ENCODE peak calls at places on chromosome 1, in four cellular contexts. One of them, this sample, is unnamed.

GRCh38 chr1:206738370-206739366 is 31.9 kb upstream of the IL19 start:
- DNase-seq in posterior vena cava: no peak
- DNase-seq in HFF-Myc: no peak
- DNase-seq in cardiac muscle cell: peak
- DNase-seq in this sample: no peak

GRCh38 chr1:9112961-9113880 is 15.7 kb downstream of the GPR157 start:
- DNase-seq in cardiac muscle cell: no peak
- DNase-seq in HFF-Myc: no peak
- DNase-seq in posterior vena cava: peak
- DNase-seq in this sample: no peak

GRCh38 chr1:205298191-205298994 is 23.2 kb downstream of the NUAK2 start:
- DNase-seq in HFF-Myc: peak
- DNase-seq in cardiac muscle cell: peak
- DNase-seq in posterior vena cava: peak
- DNase-seq in this sample: no peak

GRCh38 chr1:94101613-94101940 is 19.4 kb downstream of the ABCA4 start:
- DNase-seq in posterior vena cava: no peak
- DNase-seq in HFF-Myc: no peak
- DNase-seq in cardiac muscle cell: no peak
- DNase-seq in this sample: peak

GRCh38 chr1:57461405-57461804 is 37.5 kb upstream of the DAB1 start:
- DNase-seq in posterior vena cava: no peak
- DNase-seq in cardiac muscle cell: peak
- DNase-seq in HFF-Myc: no peak
- DNase-seq in this sample: no peak

GRCh38 chr1:100539836-100540536 is 2.0 kb downstream of the GPR88 start:
- DNase-seq in cardiac muscle cell: peak
- DNase-seq in posterior vena cava: peak
- DNase-seq in HFF-Myc: no peak
- DNase-seq in this sample: no peak

GRCh38 chr1:6519935-6520621 is 28.6 kb upstream of the PLEKHG5 start:
- DNase-seq in posterior vena cava: peak
- DNase-seq in HFF-Myc: peak
- DNase-seq in cardiac muscle cell: peak
- DNase-seq in this sample: no peak

GRCh38 chr1:234771642-234772344 is 161.8 kb upstream of the IRF2BP2 start:
- DNase-seq in cardiac muscle cell: no peak
- DNase-seq in HFF-Myc: no peak
- DNase-seq in posterior vena cava: no peak
- DNase-seq in this sample: no peak

GRCh38 chr1:228194921-228195812 is 12.7 kb upstream of the OBSCN start:
- DNase-seq in HFF-Myc: no peak
- DNase-seq in cardiac muscle cell: no peak
- DNase-seq in posterior vena cava: no peak
- DNase-seq in this sample: no peak

GRCh38 chr1:160750608-160751007 is 11.6 kb downstream of the SLAMF7 start:
- DNase-seq in HFF-Myc: no peak
- DNase-seq in posterior vena cava: no peak
- DNase-seq in cardiac muscle cell: no peak
- DNase-seq in this sample: no peak